ENCODE peak calls at places on chromosome 1, in five cellular contexts. M is suprapubic skin, I is HL-60, Q is prostate gland, L is GM23338. C is an unnamed sample.
A peak's percentile ranks its signal among the peaks of the same experiment; 100 is the strongest.

GRCh38 chr1:41661428-41662060 is 177.1 kb upstream of the EDN2 start:
- DNase-seq in M (no peak), I (no peak), Q (peak; percentile 15), L (peak; percentile 25), C (no peak)

GRCh38 chr1:41475859-41476567 is 8.5 kb downstream of the EDN2 start:
- DNase-seq in M (no peak), I (no peak), Q (no peak), L (no peak), C (no peak)

GRCh38 chr1:65036614-65037180 is 70.3 kb upstream of the JAK1 start:
- DNase-seq in M (no peak), I (no peak), Q (no peak), L (no peak), C (no peak)

GRCh38 chr1:58883037-58883887 is 99.4 kb upstream of the JUN start:
- DNase-seq in M (peak; percentile 84), I (peak; percentile 87), Q (peak; percentile 51), L (peak; percentile 16), C (no peak)

GRCh38 chr1:228281631-228282328 is 73.9 kb downstream of the OBSCN start:
- DNase-seq in M (peak; percentile 60), I (no peak), Q (no peak), L (no peak), C (no peak)

GRCh38 chr1:52037402-52037814 is 3.8 kb upstream of the KTI12 start:
- DNase-seq in M (no peak), I (peak; percentile 11), Q (peak; percentile 36), L (no peak), C (no peak)

GRCh38 chr1:19866758-19867157 is 15.4 kb upstream of the OTUD3 start:
- DNase-seq in M (no peak), I (no peak), Q (no peak), L (no peak), C (no peak)

GRCh38 chr1:244654284-244655038 is 1.5 kb downstream of the DESI2 start:
- DNase-seq in M (no peak), I (no peak), Q (no peak), L (no peak), C (no peak)

GRCh38 chr1:200526709-200527612 is 93.6 kb downstream of the KIF14 start:
- DNase-seq in M (no peak), I (no peak), Q (no peak), L (no peak), C (no peak)

GRCh38 chr1:82086739-82087138 is 286.0 kb downstream of the ADGRL2 start:
- DNase-seq in M (no peak), I (no peak), Q (no peak), L (no peak), C (no peak)

GRCh38 chr1:244964112-244964971 is 100.0 kb upstream of the HNRNPU start:
- DNase-seq in M (no peak), I (peak; percentile 32), Q (peak; percentile 17), L (peak; percentile 47), C (no peak)

GRCh38 chr1:183223467-183223866 is 37.4 kb downstream of the LAMC2 start:
- DNase-seq in M (no peak), I (no peak), Q (no peak), L (no peak), C (no peak)

GRCh38 chr1:164743991-164744390 is 185.0 kb downstream of the PBX1 start:
- DNase-seq in M (no peak), I (no peak), Q (no peak), L (no peak), C (no peak)

GRCh38 chr1:246971322-246971721 is 36.5 kb downstream of the ZNF695 start:
- DNase-seq in M (no peak), I (peak; percentile 22), Q (peak; percentile 25), L (peak; percentile 74), C (no peak)

GRCh38 chr1:50521703-50522102 is 98.5 kb upstream of the DMRTA2 start:
- DNase-seq in M (no peak), I (no peak), Q (no peak), L (no peak), C (no peak)

GRCh38 chr1:6392880-6393399 is 627 bp downstream of the ACOT7 start:
- DNase-seq in M (no peak), I (no peak), Q (no peak), L (peak; percentile 40), C (no peak)

GRCh38 chr1:234956821-234957329 is 171.8 kb downstream of the TOMM20 start:
- DNase-seq in M (peak; percentile 35), I (peak; percentile 45), Q (no peak), L (peak; percentile 60), C (no peak)

GRCh38 chr1:169041371-169041770 is 65.1 kb upstream of the ATP1B1 start:
- DNase-seq in M (no peak), I (peak; percentile 63), Q (no peak), L (no peak), C (peak; percentile 42)

GRCh38 chr1:211511947-211512346 is 20.0 kb upstream of the RD3 start:
- DNase-seq in M (no peak), I (no peak), Q (peak; percentile 58), L (no peak), C (no peak)

GRCh38 chr1:52590275-52590674 is 11.9 kb upstream of the GPX7 start:
- DNase-seq in M (no peak), I (no peak), Q (no peak), L (peak; percentile 60), C (no peak)

GRCh38 chr1:109482796-109483638 is 688 bp upstream of the ATXN7L2 start:
- DNase-seq in M (peak; percentile 80), I (no peak), Q (no peak), L (peak; percentile 77), C (no peak)

GRCh38 chr1:184930645-184931044 is 43.7 kb downstream of the NIBAN1 start:
- DNase-seq in M (no peak), I (no peak), Q (no peak), L (no peak), C (no peak)

GRCh38 chr1:48654606-48655210 is 122.0 kb downstream of the BEND5 start:
- DNase-seq in M (no peak), I (no peak), Q (no peak), L (no peak), C (no peak)

GRCh38 chr1:162633327-162633762 is 1.1 kb downstream of the DDR2 start:
- DNase-seq in M (no peak), I (no peak), Q (no peak), L (peak; percentile 14), C (no peak)
- TF ChIP-seq CTCF in M (no peak), I (no peak), Q (no peak), L (no peak), C (no peak)

DNA sequence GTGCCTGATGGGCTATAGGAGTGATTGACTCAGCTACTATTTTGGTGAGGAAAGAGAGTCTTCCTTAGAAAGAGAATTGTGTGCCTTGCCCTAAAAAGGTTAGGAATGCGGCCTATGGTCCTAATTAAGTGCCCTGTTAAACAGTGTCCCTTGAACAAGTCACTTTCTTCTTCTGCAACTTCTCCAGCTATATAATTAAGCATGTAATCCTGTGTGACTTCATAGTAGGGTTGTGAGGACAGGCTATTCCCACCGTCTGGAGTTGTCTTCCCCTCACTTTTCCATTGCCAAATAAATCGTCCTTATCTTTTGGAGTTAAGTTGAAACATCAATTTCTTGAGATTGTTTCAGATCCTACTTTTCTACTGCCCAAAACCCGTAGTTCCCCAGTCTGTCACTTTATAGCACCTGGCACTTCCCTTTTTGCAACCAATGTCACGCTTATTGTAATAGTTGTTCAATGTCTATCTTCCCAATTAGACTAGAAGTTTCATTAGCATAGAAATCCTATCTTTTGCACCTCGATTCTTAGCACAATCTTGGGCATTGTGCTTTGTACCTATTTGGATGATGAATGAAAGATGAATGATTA is 27.6 kb upstream of the SLC16A1 start:
- DNase-seq in M (no peak), I (peak; percentile 42), Q (no peak), L (no peak), C (no peak)
- H3K4me3 ChIP-seq in M (no peak overlapping the region), I (no peak overlapping the region), Q (no peak overlapping the region), L (no peak overlapping the region), C (no peak overlapping the region)

GRCh38 chr1:204278973-204279372 is 65.2 kb upstream of the GOLT1A start:
- DNase-seq in M (no peak), I (no peak), Q (no peak), L (no peak), C (no peak)

GRCh38 chr1:204275695-204276596 is 62.2 kb upstream of the GOLT1A start:
- DNase-seq in M (no peak), I (no peak), Q (no peak), L (no peak), C (no peak)

GRCh38 chr1:204278254-204278653 is 64.5 kb upstream of the GOLT1A start:
- DNase-seq in M (no peak), I (no peak), Q (no peak), L (no peak), C (no peak)

GRCh38 chr1:204271970-204272369 is 58.2 kb upstream of the GOLT1A start:
- DNase-seq in M (no peak), I (no peak), Q (no peak), L (no peak), C (no peak)

GRCh38 chr1:204274441-204274840 is 60.7 kb upstream of the GOLT1A start:
- DNase-seq in M (no peak), I (peak; percentile 16), Q (no peak), L (no peak), C (no peak)
- TF ChIP-seq POLR2AphosphoS5 in M (no peak), I (no peak), Q (no peak), L (no peak), C (no peak)

DNA sequence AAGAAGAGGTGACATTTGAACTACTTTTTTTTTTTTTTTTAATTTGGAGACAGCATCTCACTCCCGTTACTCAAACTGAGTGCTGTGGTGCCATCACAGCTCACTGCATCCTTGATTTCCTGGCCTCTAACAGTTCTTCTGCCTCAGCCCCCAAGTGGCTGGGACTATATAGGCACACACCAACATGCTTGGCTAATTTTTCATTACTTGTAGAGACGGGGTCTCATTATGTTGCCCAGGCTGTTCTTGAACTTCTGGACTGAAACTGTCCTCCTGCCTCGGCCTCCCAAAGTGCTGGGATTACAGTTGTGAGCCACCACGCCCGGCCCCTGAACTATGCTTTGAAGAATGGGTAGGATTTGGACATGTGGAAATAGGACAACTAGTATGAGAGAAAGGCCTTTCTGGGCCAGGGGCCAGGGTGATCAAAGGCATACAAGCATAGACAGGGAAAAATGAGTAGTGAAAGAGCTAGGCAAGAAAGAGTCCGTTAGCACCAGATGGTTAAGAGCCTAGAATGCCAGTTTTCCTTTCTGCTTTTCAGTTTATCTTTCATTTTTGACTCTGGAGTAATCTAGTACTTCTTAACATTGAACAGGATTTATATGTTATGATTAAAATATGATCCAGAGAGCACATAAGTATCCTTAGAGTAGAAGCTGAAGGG is 6.3 kb downstream of the RABGAP1L start:
- DNase-seq in M (peak; percentile 68), I (no peak), Q (no peak), L (peak; percentile 32), C (no peak)
- TF ChIP-seq CTCF in M (no peak), I (no peak), Q (no peak), L (peak; percentile 22), C (no peak)

DNA sequence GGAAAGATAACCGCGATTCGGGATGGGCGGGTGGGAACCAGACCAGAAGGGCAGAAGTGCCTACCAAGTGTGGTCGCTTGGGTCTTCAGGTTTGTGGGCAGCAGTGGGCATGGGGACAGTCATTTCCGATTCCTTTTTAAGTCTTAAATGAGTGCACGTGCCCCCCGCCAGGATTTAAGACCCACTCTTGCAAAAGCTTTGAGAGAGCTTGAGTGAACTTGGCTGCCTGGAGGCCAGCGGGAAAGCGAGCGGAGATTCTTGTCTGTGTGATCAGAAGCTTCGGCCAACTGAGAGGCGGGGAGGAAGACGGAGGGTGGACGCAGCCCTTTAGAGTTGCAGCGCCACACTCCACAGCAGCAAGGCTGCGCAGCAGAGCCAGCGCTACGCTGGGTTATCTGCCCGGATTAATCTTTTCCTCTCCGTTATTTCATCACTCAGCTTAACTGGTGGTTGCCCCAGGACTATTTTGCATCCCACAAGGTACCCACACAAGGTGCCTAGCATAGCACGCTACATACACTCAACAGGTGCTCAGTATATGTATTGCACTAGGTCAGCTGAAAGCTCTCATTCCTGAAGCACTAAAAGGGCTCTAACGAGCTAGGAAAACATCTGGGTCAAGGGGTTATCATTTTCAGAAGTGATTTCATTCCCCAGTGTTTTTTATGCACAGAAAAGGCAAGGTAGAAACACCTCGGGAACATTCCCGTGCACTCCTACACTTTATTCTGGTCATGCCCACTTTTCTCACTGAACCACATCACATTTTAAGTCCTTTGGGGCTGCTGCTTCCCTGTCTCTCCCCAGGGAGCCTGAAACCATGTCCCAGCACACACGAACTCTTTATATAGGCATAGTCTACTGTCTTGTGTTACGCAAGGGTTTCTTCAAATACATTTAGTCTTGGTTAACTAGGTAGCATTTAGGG is 1.5 kb upstream of the BATF3 start:
- DNase-seq in M (peak; percentile 74), I (peak; percentile 30), Q (peak; percentile 32), L (peak; percentile 72), C (peak; percentile 21)
- H3K4me3 ChIP-seq in M (peak overlapping the region; percentile 72), I (peak overlapping the region; percentile 54), Q (peak overlapping the region; percentile 46), L (peak overlapping the region; percentile 68), C (peak overlapping the region; percentile 65)